ENCODE peak calls at places on chromosomes 16 and 17, in ten cellular contexts. One of them, this sample, is unnamed.

GRCh38 chr16:79932564-79932963 is 332.0 kb upstream of the MAF start:
- DNase-seq in stomach: no peak
- DNase-seq in activated naive CD4-positive, alpha-beta T cell treated with anti-CD3 and anti-CD28 coated beads, Interleukin-2, amount 10 ng/mL, durations not matched to agents 7 days and 5 days: no peak
- DNase-seq in activated B cell treated with CpG ODN at 0.5 μM for 24 hours: no peak
- DNase-seq in SW480: peak; percentile 52
- DNase-seq in iris pigment epithelial cell: peak; percentile 4
- DNase-seq in fibroblast of pulmonary artery: no peak
- DNase-seq in cardiac fibroblast: no peak
- DNase-seq in stimulated activated CD4-positive, alpha-beta T cell treated with anti-CD3 and anti-CD28 coated beads, TNF-alpha, amount 100 ng/mL, for 48 hours: no peak
- DNase-seq in RPMI8226: no peak
- DNase-seq in this sample: no peak

GRCh38 chr16:31876955-31877828 is 3.6 kb downstream of the ZNF267 start:
- DNase-seq in stomach: no peak
- DNase-seq in activated naive CD4-positive, alpha-beta T cell treated with anti-CD3 and anti-CD28 coated beads, Interleukin-2, amount 10 ng/mL, durations not matched to agents 7 days and 5 days: peak; percentile 56
- DNase-seq in activated B cell treated with CpG ODN at 0.5 μM for 24 hours: no peak
- DNase-seq in SW480: no peak
- DNase-seq in iris pigment epithelial cell: peak; percentile 97
- DNase-seq in fibroblast of pulmonary artery: peak; percentile 90
- DNase-seq in cardiac fibroblast: peak; percentile 75
- DNase-seq in stimulated activated CD4-positive, alpha-beta T cell treated with anti-CD3 and anti-CD28 coated beads, TNF-alpha, amount 100 ng/mL, for 48 hours: no peak
- DNase-seq in RPMI8226: peak; percentile 59
- DNase-seq in this sample: no peak

GRCh38 chr17:14552311-14552710 is 251.4 kb downstream of the HS3ST3B1 start:
- DNase-seq in stomach: no peak
- DNase-seq in activated naive CD4-positive, alpha-beta T cell treated with anti-CD3 and anti-CD28 coated beads, Interleukin-2, amount 10 ng/mL, durations not matched to agents 7 days and 5 days: no peak
- DNase-seq in activated B cell treated with CpG ODN at 0.5 μM for 24 hours: no peak
- DNase-seq in SW480: no peak
- DNase-seq in iris pigment epithelial cell: no peak
- DNase-seq in fibroblast of pulmonary artery: no peak
- DNase-seq in cardiac fibroblast: no peak
- DNase-seq in stimulated activated CD4-positive, alpha-beta T cell treated with anti-CD3 and anti-CD28 coated beads, TNF-alpha, amount 100 ng/mL, for 48 hours: no peak
- DNase-seq in RPMI8226: no peak
- DNase-seq in this sample: no peak

GRCh38 chr17:73348018-73348823 is 36.4 kb upstream of the CDC42EP4 start:
- DNase-seq in stomach: no peak
- DNase-seq in activated naive CD4-positive, alpha-beta T cell treated with anti-CD3 and anti-CD28 coated beads, Interleukin-2, amount 10 ng/mL, durations not matched to agents 7 days and 5 days: no peak
- DNase-seq in activated B cell treated with CpG ODN at 0.5 μM for 24 hours: no peak
- DNase-seq in SW480: no peak
- DNase-seq in iris pigment epithelial cell: no peak
- DNase-seq in fibroblast of pulmonary artery: no peak
- DNase-seq in cardiac fibroblast: no peak
- DNase-seq in stimulated activated CD4-positive, alpha-beta T cell treated with anti-CD3 and anti-CD28 coated beads, TNF-alpha, amount 100 ng/mL, for 48 hours: no peak
- DNase-seq in RPMI8226: no peak
- DNase-seq in this sample: no peak

GRCh38 chr16:9144106-9144505 is 52.7 kb downstream of the HAPSTR1 start:
- DNase-seq in stomach: no peak
- DNase-seq in activated naive CD4-positive, alpha-beta T cell treated with anti-CD3 and anti-CD28 coated beads, Interleukin-2, amount 10 ng/mL, durations not matched to agents 7 days and 5 days: no peak
- DNase-seq in activated B cell treated with CpG ODN at 0.5 μM for 24 hours: no peak
- DNase-seq in SW480: no peak
- DNase-seq in iris pigment epithelial cell: no peak
- DNase-seq in fibroblast of pulmonary artery: no peak
- DNase-seq in cardiac fibroblast: no peak
- DNase-seq in stimulated activated CD4-positive, alpha-beta T cell treated with anti-CD3 and anti-CD28 coated beads, TNF-alpha, amount 100 ng/mL, for 48 hours: no peak
- DNase-seq in RPMI8226: no peak
- DNase-seq in this sample: no peak

GRCh38 chr16:82034981-82035612 is at the start of gene HSD17B2:
- DNase-seq in stomach: peak; percentile 32
- DNase-seq in activated naive CD4-positive, alpha-beta T cell treated with anti-CD3 and anti-CD28 coated beads, Interleukin-2, amount 10 ng/mL, durations not matched to agents 7 days and 5 days: no peak
- DNase-seq in activated B cell treated with CpG ODN at 0.5 μM for 24 hours: no peak
- DNase-seq in SW480: peak; percentile 80
- DNase-seq in iris pigment epithelial cell: peak; percentile 15
- DNase-seq in fibroblast of pulmonary artery: no peak
- DNase-seq in cardiac fibroblast: no peak
- DNase-seq in stimulated activated CD4-positive, alpha-beta T cell treated with anti-CD3 and anti-CD28 coated beads, TNF-alpha, amount 100 ng/mL, for 48 hours: no peak
- DNase-seq in RPMI8226: no peak
- DNase-seq in this sample: no peak

GRCh38 chr16:85037050-85037410 is 9.4 kb downstream of the KIAA0513 start:
- DNase-seq in stomach: no peak
- DNase-seq in activated naive CD4-positive, alpha-beta T cell treated with anti-CD3 and anti-CD28 coated beads, Interleukin-2, amount 10 ng/mL, durations not matched to agents 7 days and 5 days: no peak
- DNase-seq in activated B cell treated with CpG ODN at 0.5 μM for 24 hours: no peak
- DNase-seq in SW480: peak; percentile 39
- DNase-seq in iris pigment epithelial cell: peak; percentile 92
- DNase-seq in fibroblast of pulmonary artery: peak; percentile 63
- DNase-seq in cardiac fibroblast: peak; percentile 54
- DNase-seq in stimulated activated CD4-positive, alpha-beta T cell treated with anti-CD3 and anti-CD28 coated beads, TNF-alpha, amount 100 ng/mL, for 48 hours: no peak
- DNase-seq in RPMI8226: no peak
- DNase-seq in this sample: no peak

GRCh38 chr17:65027305-65027704 is 29.2 kb downstream of the GNA13 start:
- DNase-seq in stomach: no peak
- DNase-seq in activated naive CD4-positive, alpha-beta T cell treated with anti-CD3 and anti-CD28 coated beads, Interleukin-2, amount 10 ng/mL, durations not matched to agents 7 days and 5 days: peak; percentile 58
- DNase-seq in activated B cell treated with CpG ODN at 0.5 μM for 24 hours: no peak
- DNase-seq in SW480: peak; percentile 69
- DNase-seq in iris pigment epithelial cell: peak; percentile 85
- DNase-seq in fibroblast of pulmonary artery: peak; percentile 88
- DNase-seq in cardiac fibroblast: peak; percentile 76
- DNase-seq in stimulated activated CD4-positive, alpha-beta T cell treated with anti-CD3 and anti-CD28 coated beads, TNF-alpha, amount 100 ng/mL, for 48 hours: no peak
- DNase-seq in RPMI8226: no peak
- DNase-seq in this sample: peak; percentile 23

GRCh38 chr17:8057691-8058114 is 18.8 kb downstream of the ALOX15B start:
- DNase-seq in stomach: peak; percentile 64
- DNase-seq in activated naive CD4-positive, alpha-beta T cell treated with anti-CD3 and anti-CD28 coated beads, Interleukin-2, amount 10 ng/mL, durations not matched to agents 7 days and 5 days: peak; percentile 52
- DNase-seq in activated B cell treated with CpG ODN at 0.5 μM for 24 hours: no peak
- DNase-seq in SW480: peak; percentile 88
- DNase-seq in iris pigment epithelial cell: peak; percentile 82
- DNase-seq in fibroblast of pulmonary artery: peak; percentile 89
- DNase-seq in cardiac fibroblast: peak; percentile 87
- DNase-seq in stimulated activated CD4-positive, alpha-beta T cell treated with anti-CD3 and anti-CD28 coated beads, TNF-alpha, amount 100 ng/mL, for 48 hours: no peak
- DNase-seq in RPMI8226: peak; percentile 76
- DNase-seq in this sample: no peak

GRCh38 chr17:81976332-81977210 is 858 bp upstream of the ASPSCR1 start:
- DNase-seq in stomach: peak; percentile 69
- DNase-seq in activated naive CD4-positive, alpha-beta T cell treated with anti-CD3 and anti-CD28 coated beads, Interleukin-2, amount 10 ng/mL, durations not matched to agents 7 days and 5 days: peak; percentile 45
- DNase-seq in activated B cell treated with CpG ODN at 0.5 μM for 24 hours: no peak
- DNase-seq in SW480: peak; percentile 92
- DNase-seq in iris pigment epithelial cell: no peak
- DNase-seq in fibroblast of pulmonary artery: no peak
- DNase-seq in cardiac fibroblast: no peak
- DNase-seq in stimulated activated CD4-positive, alpha-beta T cell treated with anti-CD3 and anti-CD28 coated beads, TNF-alpha, amount 100 ng/mL, for 48 hours: no peak
- DNase-seq in RPMI8226: peak; percentile 74
- DNase-seq in this sample: peak; percentile 35

GRCh38 chr17:32993977-32994376 is 2.3 kb downstream of the SPACA3 start:
- DNase-seq in stomach: no peak
- DNase-seq in activated naive CD4-positive, alpha-beta T cell treated with anti-CD3 and anti-CD28 coated beads, Interleukin-2, amount 10 ng/mL, durations not matched to agents 7 days and 5 days: no peak
- DNase-seq in activated B cell treated with CpG ODN at 0.5 μM for 24 hours: no peak
- DNase-seq in SW480: no peak
- DNase-seq in iris pigment epithelial cell: no peak
- DNase-seq in fibroblast of pulmonary artery: no peak
- DNase-seq in cardiac fibroblast: no peak
- DNase-seq in stimulated activated CD4-positive, alpha-beta T cell treated with anti-CD3 and anti-CD28 coated beads, TNF-alpha, amount 100 ng/mL, for 48 hours: no peak
- DNase-seq in RPMI8226: no peak
- DNase-seq in this sample: no peak